ENCODE peak calls at places on chromosomes 6 and 20, in ten cellular contexts. Q is A549, F is endothelial cell of umbilical vein, L is GM12878, T is adrenal gland, P is stomach, C is transverse colon, B is HCT116, G is spleen, Z is IMR-90. R is an unnamed sample.

GRCh38 chr20:62929051-62929538 is 2.8 kb upstream of the DIDO1 start:
- DNase-seq in L (no peak), C (peak), Z (peak), B (no peak), T (peak), G (peak), F (peak), P (peak), Q (no peak), R (peak)

GRCh38 chr20:29497261-29497671 is 1760.2 kb upstream of the DEFB115 start:
- DNase-seq in F (no peak), G (peak), C (no peak), T (no peak), P (no peak), B (no peak), Z (no peak), L (no peak), Q (no peak), R (no peak)

GRCh38 chr6:121503633-121504032 is 68.2 kb downstream of the GJA1 start:
- DNase-seq in P (no peak), F (peak), G (no peak), B (no peak), Z (peak), T (no peak), C (no peak), Q (peak), L (no peak), R (no peak)

GRCh38 chr20:58103517-58103904 is 124.9 kb downstream of the ANKRD60 start:
- DNase-seq in B (no peak), Q (no peak), P (no peak), G (no peak), T (no peak), C (no peak), Z (no peak), F (no peak), L (no peak), R (peak)

GRCh38 chr20:57647006-57647932 is 27.0 kb upstream of the ZBP1 start:
- DNase-seq in F (no peak), P (no peak), G (peak), T (no peak), Q (no peak), L (no peak), Z (no peak), B (no peak), C (no peak), R (no peak)

GRCh38 chr6:146741609-146742008 is 142.8 kb downstream of the ADGB start:
- DNase-seq in B (no peak), G (no peak), L (no peak), Z (peak), P (no peak), T (no peak), C (no peak), F (no peak), Q (no peak), R (no peak)

GRCh38 chr6:31947070-31947675 is 1.3 kb downstream of the CFB start:
- DNase-seq in F (no peak), Z (no peak), B (no peak), C (no peak), T (no peak), L (no peak), Q (no peak), P (no peak), G (peak), R (no peak)

GRCh38 chr6:30044630-30045029 is 16.4 kb upstream of the POLR1H start:
- DNase-seq in B (no peak), P (no peak), F (no peak), G (no peak), Z (peak), Q (no peak), T (no peak), C (no peak), L (no peak), R (no peak)

GRCh38 chr20:37989601-37990001 is 43.7 kb downstream of the TTI1 start:
- DNase-seq in G (no peak), Z (no peak), T (peak), P (peak), B (no peak), C (peak), L (no peak), Q (no peak), F (peak), R (no peak)

GRCh38 chr6:151948007-151948745 is 140.7 kb downstream of the ESR1 start:
- DNase-seq in Z (no peak), T (no peak), F (no peak), P (no peak), B (no peak), Q (no peak), L (no peak), G (no peak), C (no peak), R (no peak)

GRCh38 chr6:47400581-47400980 is 77.0 kb upstream of the CD2AP start:
- DNase-seq in L (no peak), F (no peak), C (no peak), Q (no peak), B (no peak), Z (no peak), P (no peak), T (no peak), G (no peak), R (no peak)

GRCh38 chr20:11178946-11179654 is 505.3 kb upstream of the JAG1 start:
- DNase-seq in Z (peak), F (peak), P (no peak), L (no peak), C (no peak), B (peak), Q (peak), T (no peak), G (no peak), R (no peak)

GRCh38 chr6:2526766-2527165 is 224.0 kb downstream of the MYLK4 start:
- DNase-seq in T (no peak), F (no peak), G (no peak), L (no peak), Q (no peak), Z (no peak), B (no peak), P (no peak), C (no peak), R (no peak)

GRCh38 chr6:149846321-149846720 is 17.8 kb downstream of the LRP11 start:
- DNase-seq in G (no peak), Q (peak), T (peak), F (no peak), P (peak), C (no peak), B (no peak), Z (peak), L (no peak), R (no peak)

GRCh38 chr6:112015725-112016124 is 38.2 kb upstream of the CCN6 start:
- DNase-seq in P (no peak), G (no peak), Z (no peak), F (no peak), T (no peak), B (no peak), L (no peak), C (no peak), Q (no peak), R (no peak)

GRCh38 chr6:7528565-7528964 is 12.9 kb upstream of the DSP start:
- DNase-seq in Q (no peak), Z (peak), C (no peak), F (no peak), T (no peak), L (no peak), B (no peak), G (no peak), P (no peak), R (no peak)

GRCh38 chr6:25384234-25384633 is 105.1 kb downstream of the CARMIL1 start:
- DNase-seq in F (no peak), G (no peak), P (no peak), B (no peak), C (no peak), T (no peak), Q (no peak), L (no peak), Z (no peak), R (no peak)

GRCh38 chr6:48535569-48535968 is 424.6 kb upstream of the PTCHD4 start:
- DNase-seq in Z (peak), L (no peak), P (no peak), B (no peak), C (no peak), T (no peak), G (no peak), F (no peak), Q (no peak), R (no peak)

GRCh38 chr6:56849876-56850275 is 105.0 kb upstream of the BEND6 start:
- DNase-seq in C (no peak), Q (no peak), B (no peak), G (no peak), T (peak), P (no peak), F (no peak), Z (peak), L (no peak), R (no peak)

GRCh38 chr6:148530394-148530923 is 187.8 kb downstream of the SASH1 start:
- DNase-seq in P (no peak), F (peak), B (no peak), T (no peak), Z (peak), C (no peak), Q (peak), G (no peak), L (no peak), R (no peak)

GRCh38 chr6:166911248-166911677 is 45.1 kb downstream of the RNASET2 start:
- DNase-seq in F (no peak), C (no peak), P (no peak), B (no peak), T (no peak), Q (no peak), L (no peak), G (no peak), Z (no peak), R (no peak)

GRCh38 chr20:45011108-45011526 is 44.8 kb downstream of the STK4 start:
- DNase-seq in B (peak), F (peak), Z (peak), C (peak), Q (peak), L (no peak), G (no peak), T (peak), P (peak), R (peak)

GRCh38 chr20:58310291-58310782 is 822 bp downstream of the RAB22A start:
- DNase-seq in F (peak), G (no peak), B (no peak), L (no peak), P (no peak), Q (no peak), C (no peak), T (no peak), Z (peak), R (no peak)

GRCh38 chr20:64092258-64093012 is 8.2 kb upstream of the LKAAEAR1 start:
- DNase-seq in B (no peak), T (no peak), L (no peak), F (no peak), Q (no peak), G (no peak), P (no peak), Z (no peak), C (no peak), R (no peak)

GRCh38 chr6:85403331-85404015 is 46.4 kb upstream of the NT5E start:
- DNase-seq in L (no peak), Z (peak), Q (peak), C (no peak), G (no peak), P (no peak), T (no peak), B (no peak), F (peak), R (no peak)

GRCh38 chr6:15520616-15521203 is 142.1 kb downstream of the DTNBP1 start:
- DNase-seq in G (peak), B (no peak), C (no peak), L (no peak), T (peak), Z (no peak), F (no peak), P (no peak), Q (no peak), R (no peak)

GRCh38 chr20:18046535-18046934 is 11.2 kb downstream of the OVOL2 start:
- DNase-seq in Q (no peak), Z (no peak), T (no peak), P (no peak), C (peak), L (no peak), G (no peak), B (no peak), F (no peak), R (no peak)

GRCh38 chr6:168299541-168300511 is 19.8 kb downstream of the DACT2 start:
- DNase-seq in P (no peak), L (no peak), T (no peak), Z (no peak), Q (no peak), F (no peak), G (peak), B (no peak), C (no peak), R (no peak)

GRCh38 chr6:45420083-45420908 is 42.6 kb upstream of the SUPT3H start:
- DNase-seq in L (no peak), B (no peak), F (peak), Q (no peak), Z (peak), C (peak), G (peak), T (no peak), P (no peak), R (no peak)

GRCh38 chr20:20412750-20413149 is 44.8 kb downstream of the INSM1 start:
- DNase-seq in C (no peak), P (no peak), G (no peak), T (no peak), F (peak), Z (no peak), B (no peak), Q (no peak), L (no peak), R (no peak)

GRCh38 chr20:25052255-25053206 is 5.4 kb downstream of the ACSS1 start:
- DNase-seq in F (no peak), B (no peak), L (no peak), Q (no peak), G (peak), T (peak), P (peak), C (peak), Z (no peak), R (peak)

GRCh38 chr6:81446509-81446908 is 306.0 kb downstream of the TENT5A start:
- DNase-seq in L (no peak), B (no peak), T (no peak), F (no peak), C (no peak), Q (no peak), Z (no peak), G (no peak), P (no peak), R (no peak)

GRCh38 chr20:47296950-47297349 is 59.5 kb downstream of the ZMYND8 start:
- DNase-seq in Z (no peak), C (no peak), T (no peak), L (no peak), Q (peak), B (no peak), F (no peak), P (no peak), G (no peak), R (peak)

GRCh38 chr6:92122746-92123145 is 1296.6 kb downstream of the EPHA7 start:
- DNase-seq in L (no peak), Q (no peak), B (no peak), C (no peak), F (peak), T (no peak), P (no peak), Z (peak), G (no peak), R (no peak)

GRCh38 chr6:47200536-47201334 is 109.0 kb downstream of the TNFRSF21 start:
- DNase-seq in Q (no peak), L (no peak), C (no peak), Z (no peak), F (no peak), T (no peak), B (no peak), G (no peak), P (no peak), R (no peak)

GRCh38 chr6:116404706-116405105 is 34.0 kb downstream of the DSE start:
- DNase-seq in B (no peak), Q (no peak), C (no peak), T (no peak), G (no peak), Z (peak), P (no peak), L (no peak), F (peak), R (no peak)

GRCh38 chr20:46573234-46573633 is 22.8 kb upstream of the OCSTAMP start:
- DNase-seq in G (no peak), C (no peak), L (no peak), P (no peak), Q (no peak), Z (no peak), T (no peak), B (no peak), F (peak), R (no peak)

DNA sequence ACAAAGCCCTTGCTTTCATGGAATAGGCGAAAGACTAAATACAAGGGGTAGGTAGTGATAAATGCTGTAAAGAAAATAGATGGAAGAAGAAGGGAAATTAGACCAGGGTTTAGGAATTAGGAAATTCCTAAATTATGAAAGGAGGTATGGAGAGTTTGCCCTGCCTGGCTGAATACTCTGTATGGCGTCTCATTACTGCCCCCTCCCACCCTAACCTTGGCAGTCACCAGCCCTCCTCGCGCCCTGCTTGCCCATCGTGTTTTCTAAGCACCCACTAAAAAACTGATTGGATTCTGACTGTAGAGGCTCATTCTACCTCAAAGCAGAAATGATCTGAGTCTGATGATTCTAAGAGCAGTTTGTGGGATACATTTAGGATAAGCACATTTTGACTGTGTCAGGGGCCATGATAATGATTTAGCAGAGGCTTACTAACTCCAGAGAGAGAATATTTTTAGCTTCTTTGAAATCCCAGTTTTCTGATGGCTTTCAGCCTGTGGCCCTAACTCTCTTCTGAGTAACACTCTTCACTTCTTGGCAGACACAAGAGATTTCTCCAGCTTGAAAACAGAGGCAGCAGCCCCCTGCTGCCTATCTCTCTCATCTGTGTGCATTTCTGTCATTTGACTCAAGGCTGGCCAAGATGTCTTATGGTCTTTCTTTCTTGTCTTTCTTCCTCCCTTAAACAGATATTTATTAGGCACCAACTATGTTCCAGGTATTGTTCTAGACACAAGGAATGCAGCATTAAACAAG is 1.4 kb upstream of the CHD6 start:
- DNase-seq in Z (peak), L (no peak), Q (no peak), P (no peak), T (no peak), B (no peak), C (no peak), G (no peak), F (no peak), R (no peak)
- TF ChIP-seq CTCF in Z (no peak), L (no peak), Q (no peak), P (no peak), T (no peak), B (no peak), C (no peak), G (no peak), F (no peak), R (no peak)

GRCh38 chr20:31673435-31673834 is 35.7 kb downstream of the COX4I2 start:
- DNase-seq in T (no peak), G (no peak), Q (no peak), L (no peak), F (no peak), C (no peak), Z (no peak), B (no peak), P (no peak), R (no peak)

GRCh38 chr20:31669876-31670275 is 32.2 kb downstream of the COX4I2 start:
- DNase-seq in T (no peak), P (no peak), C (no peak), F (no peak), B (no peak), L (no peak), G (no peak), Z (peak), Q (no peak), R (no peak)

GRCh38 chr20:31667315-31668285 is 29.9 kb downstream of the COX4I2 start:
- DNase-seq in Z (no peak), B (no peak), P (no peak), T (no peak), L (no peak), C (no peak), G (no peak), Q (no peak), F (no peak), R (no peak)

GRCh38 chr20:31671324-31671723 is 33.6 kb downstream of the COX4I2 start:
- DNase-seq in P (no peak), L (no peak), G (no peak), C (no peak), Z (no peak), B (no peak), F (no peak), Q (no peak), T (no peak), R (no peak)

GRCh38 chr20:31670371-31671228 is 32.9 kb downstream of the COX4I2 start:
- DNase-seq in C (peak), F (no peak), Z (peak), T (peak), B (no peak), G (no peak), L (no peak), P (peak), Q (no peak), R (peak)
- TF ChIP-seq POLR2A in C (peak), F (no peak), Z (no peak), T (peak), B (no peak), G (no peak), L (no peak), P (no peak), Q (no peak), R (no peak)

GRCh38 chr6:42819803-42820508 is 38.1 kb downstream of the BICRAL start:
- DNase-seq in L (no peak), Z (no peak), T (no peak), Q (peak), C (no peak), G (no peak), P (no peak), F (no peak), B (no peak), R (no peak)
- TF ChIP-seq CTCF in L (no peak), Z (peak), T (no peak), Q (no peak), C (peak), G (no peak), P (no peak), F (no peak), B (no peak), R (no peak)

GRCh38 chr20:61251529-61252393 is at the start of gene CDH4:
- DNase-seq in L (no peak), B (no peak), F (no peak), T (no peak), P (no peak), G (no peak), Z (no peak), Q (peak), C (no peak), R (no peak)

GRCh38 chr20:61253264-61253639 is 1.2 kb downstream of the CDH4 start:
- DNase-seq in P (no peak), T (no peak), Z (peak), Q (peak), C (no peak), G (no peak), B (no peak), F (no peak), L (no peak), R (no peak)

GRCh38 chr20:61254881-61255589 is 3.0 kb downstream of the CDH4 start:
- DNase-seq in L (no peak), Q (no peak), G (no peak), Z (peak), B (no peak), P (no peak), C (no peak), F (no peak), T (no peak), R (no peak)

GRCh38 chr20:61253640-61254511 is 1.8 kb downstream of the CDH4 start:
- DNase-seq in C (no peak), Z (peak), B (no peak), Q (peak), P (no peak), F (no peak), T (no peak), L (no peak), G (no peak), R (no peak)

GRCh38 chr20:61252601-61253263 is 671 bp downstream of the CDH4 start:
- DNase-seq in P (no peak), Z (peak), T (no peak), F (no peak), Q (peak), G (no peak), C (no peak), B (no peak), L (no peak), R (no peak)
- TF ChIP-seq POLR2A in P (no peak), Z (no peak), T (no peak), F (no peak), Q (no peak), G (no peak), C (no peak), B (no peak), L (no peak), R (no peak)

DNA sequence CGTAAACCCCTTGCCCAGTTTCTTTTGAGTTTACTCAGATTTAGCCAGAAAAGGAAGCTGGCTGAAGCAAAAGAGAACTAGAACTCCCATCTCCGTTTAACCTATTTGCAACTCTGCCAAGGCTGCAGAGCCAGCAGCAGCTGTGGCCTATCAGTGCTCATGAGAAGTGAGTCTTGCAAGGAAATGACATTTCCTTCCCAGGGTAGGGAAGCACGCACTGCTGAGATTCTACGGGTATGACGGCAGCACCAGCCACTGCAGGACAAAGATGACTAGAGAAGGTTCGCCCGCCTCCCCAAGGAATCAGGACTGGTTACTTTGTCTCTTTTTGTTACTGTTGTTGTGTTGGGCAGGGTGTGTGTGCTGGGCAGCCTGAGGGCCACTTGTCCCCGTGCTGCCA is 47.6 kb downstream of the PPP1R3G start:
- DNase-seq in L (peak), F (peak), Q (no peak), P (peak), T (peak), C (peak), G (peak), B (no peak), Z (peak), R (peak)
- TF ChIP-seq CTCF in L (peak), F (no peak), Q (no peak), P (no peak), T (no peak), C (no peak), G (no peak), B (no peak), Z (no peak), R (no peak)